ENCODE peak calls at places on chromosomes 11 and 22, in nine cellular contexts. A is neuronal stem cell, B is IMR-90, I is lung, C is A549, U is K562, W is neural progenitor cell, N is breast epithelium, K is PC-9. T is an unnamed sample.

GRCh38 chr22:41557401-41558240 is 3.2 kb upstream of the CSDC2 start:
- DNase-seq in A (no peak), B (peak; percentile 94), I (peak; percentile 81), C (no peak), U (peak; percentile 44), W (no peak), N (no peak), K (no peak), T (peak; percentile 73)

GRCh38 chr11:79438631-79439429 is 2.0 kb downstream of the TENM4 start:
- DNase-seq in A (peak; percentile 17), B (peak; percentile 42), I (no peak), C (no peak), U (no peak), W (peak; percentile 63), N (no peak), K (no peak), T (peak; percentile 51)

GRCh38 chr11:61021661-61022212 is 50.3 kb downstream of the CD6 start:
- DNase-seq in A (no peak), B (no peak), I (no peak), C (no peak), U (no peak), W (peak; percentile 54), N (peak; percentile 69), K (peak; percentile 88), T (no peak)

GRCh38 chr11:68441466-68442230 is 18.9 kb upstream of the PPP6R3 start:
- DNase-seq in A (no peak), B (peak; percentile 45), I (no peak), C (no peak), U (no peak), W (peak; percentile 40), N (no peak), K (no peak), T (no peak)

GRCh38 chr22:41030891-41031290 is 61.5 kb upstream of the EP300 start:
- DNase-seq in A (no peak), B (peak; percentile 63), I (no peak), C (no peak), U (no peak), W (no peak), N (no peak), K (no peak), T (peak; percentile 75)

GRCh38 chr11:93984205-93984586 is 37.0 kb upstream of the HEPHL1 start:
- DNase-seq in A (no peak), B (peak; percentile 2), I (no peak), C (no peak), U (no peak), W (no peak), N (no peak), K (no peak), T (no peak)

GRCh38 chr22:24867327-24868022 is 61.5 kb downstream of the SGSM1 start:
- DNase-seq in A (no peak), B (no peak), I (no peak), C (no peak), U (no peak), W (no peak), N (no peak), K (no peak), T (no peak)

GRCh38 chr11:120170741-120171261 is 32.9 kb upstream of the TRIM29 start:
- DNase-seq in A (no peak), B (no peak), I (no peak), C (no peak), U (peak; percentile 4), W (no peak), N (no peak), K (no peak), T (no peak)

GRCh38 chr11:63917685-63918523 is 940 bp upstream of the RCOR2 start:
- DNase-seq in A (peak; percentile 82), B (no peak), I (no peak), C (peak; percentile 62), U (peak; percentile 82), W (peak; percentile 95), N (no peak), K (peak; percentile 59), T (no peak)

GRCh38 chr11:68264741-68265540 is 6.8 kb downstream of the C11orf24 start:
- DNase-seq in A (no peak), B (no peak), I (no peak), C (no peak), U (no peak), W (no peak), N (no peak), K (no peak), T (no peak)

GRCh38 chr11:79321282-79321681 is 119.5 kb downstream of the TENM4 start:
- DNase-seq in A (no peak), B (peak; percentile 81), I (no peak), C (no peak), U (no peak), W (no peak), N (no peak), K (no peak), T (no peak)

GRCh38 chr11:12259956-12260355 is 117.4 kb upstream of the PARVA start:
- DNase-seq in A (no peak), B (no peak), I (no peak), C (no peak), U (no peak), W (no peak), N (no peak), K (no peak), T (no peak)

GRCh38 chr11:45028921-45029680 is 78.4 kb upstream of the TP53I11 start:
- DNase-seq in A (no peak), B (no peak), I (no peak), C (no peak), U (no peak), W (no peak), N (no peak), K (no peak), T (no peak)

GRCh38 chr11:14644396-14645246 is 1.0 kb downstream of the PDE3B start:
- DNase-seq in A (peak; percentile 43), B (no peak), I (no peak), C (peak; percentile 28), U (peak; percentile 11), W (peak; percentile 65), N (no peak), K (no peak), T (peak; percentile 16)

GRCh38 chr11:119828011-119828410 is 99.0 kb upstream of the NECTIN1 start:
- DNase-seq in A (no peak), B (no peak), I (no peak), C (no peak), U (no peak), W (no peak), N (no peak), K (no peak), T (no peak)

GRCh38 chr11:132022718-132023117 is 652.3 kb downstream of the NTM start:
- DNase-seq in A (no peak), B (peak; percentile 81), I (no peak), C (no peak), U (no peak), W (no peak), N (no peak), K (no peak), T (no peak)

DNA sequence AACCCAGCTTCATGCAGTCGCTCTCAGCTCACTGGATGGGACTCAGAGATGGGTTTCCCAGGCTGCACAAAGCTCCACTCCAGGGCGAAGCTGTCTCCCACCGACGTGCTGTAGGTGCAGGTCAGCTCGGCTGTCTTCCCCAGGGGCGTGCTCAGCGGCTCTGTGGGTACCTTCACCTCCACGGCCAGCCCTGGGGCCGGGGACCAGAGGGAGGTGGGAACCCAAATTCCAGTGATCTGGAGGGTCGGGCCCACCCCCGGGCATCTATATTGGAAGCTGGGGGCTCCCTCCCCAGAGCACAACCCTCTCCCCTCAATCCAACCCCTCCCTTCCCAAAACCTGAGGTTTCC is 689 bp downstream of the VSIG2 start:
- DNase-seq in A (no peak), B (no peak), I (no peak), C (no peak), U (no peak), W (no peak), N (no peak), K (no peak), T (no peak)
- H3K4me3 ChIP-seq in A (no peak overlapping the region), B (no peak overlapping the region), I (no peak overlapping the region), C (no peak overlapping the region), U (no peak overlapping the region), W (no peak overlapping the region), N (peak overlapping the region; percentile 48), K (peak overlapping the region; percentile 62), T (no peak overlapping the region)

GRCh38 chr22:39244073-39244495 is 698 bp downstream of the PDGFB start:
- DNase-seq in A (no peak), B (no peak), I (no peak), C (no peak), U (no peak), W (peak; percentile 59), N (no peak), K (peak; percentile 42), T (peak; percentile 43)
- H3K4me1 ChIP-seq in A (peaks cover 37% of the 10 kb centered on the region), B (peaks cover 5% of the 10 kb centered on the region), I (peaks cover 5% of the 10 kb centered on the region), C (peaks cover 39% of the 10 kb centered on the region), U (peaks cover 22% of the 10 kb centered on the region), W (peaks cover 24% of the 10 kb centered on the region), N (peaks cover 13% of the 10 kb centered on the region), K (peaks cover 33% of the 10 kb centered on the region), T (peaks cover 35% of the 10 kb centered on the region)

DNA sequence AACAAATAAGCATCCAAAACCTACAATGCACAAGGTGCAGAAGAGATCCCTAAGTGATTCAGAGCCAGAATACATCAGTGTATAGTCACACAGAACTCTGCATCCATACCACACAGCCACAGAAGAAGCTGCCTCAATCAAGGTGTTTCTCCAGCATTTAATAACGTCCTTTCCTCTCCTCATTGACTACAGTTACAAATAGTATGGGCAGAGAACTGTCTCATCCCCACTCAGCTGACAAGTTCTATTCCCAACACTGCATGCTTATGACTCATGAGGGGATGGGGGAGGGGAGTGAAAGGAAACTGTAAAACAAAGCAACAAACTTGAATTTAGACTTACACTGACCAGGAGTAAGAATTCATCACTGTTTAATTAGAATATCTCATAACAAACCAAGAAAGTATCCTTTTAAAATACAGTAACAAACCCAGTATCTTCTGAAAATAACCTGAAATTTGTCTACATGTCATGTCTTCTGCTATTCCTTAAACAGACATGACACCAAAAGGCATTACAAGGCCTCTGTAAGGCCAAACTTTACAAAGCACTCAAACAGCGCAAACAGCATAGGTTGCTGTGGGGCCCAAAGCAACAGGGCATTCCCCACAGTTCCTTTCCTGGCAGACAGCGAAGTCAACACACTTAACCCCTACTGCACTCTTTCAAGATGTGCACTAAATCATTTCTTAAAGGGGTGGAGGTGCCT is 29.3 kb downstream of the CELF1 start:
- DNase-seq in A (no peak), B (peak; percentile 87), I (no peak), C (peak; percentile 67), U (peak; percentile 75), W (no peak), N (no peak), K (peak; percentile 31), T (peak; percentile 84)
- H3K4me3 ChIP-seq in A (no peak overlapping the region), B (no peak overlapping the region), I (no peak overlapping the region), C (no peak overlapping the region), U (no peak overlapping the region), W (no peak overlapping the region), N (no peak overlapping the region), K (no peak overlapping the region), T (no peak overlapping the region)

GRCh38 chr22:23245045-23245798 is 64.9 kb downstream of the BCR start:
- DNase-seq in A (no peak), B (peak; percentile 55), I (no peak), C (no peak), U (peak; percentile 55), W (no peak), N (no peak), K (peak; percentile 68), T (peak; percentile 54)
- H3K4me1 ChIP-seq in A (peaks cover 38% of the 10 kb centered on the region), B (peaks cover 23% of the 10 kb centered on the region), I (no peaks in the 10 kb centered on the region), C (no peaks in the 10 kb centered on the region), U (peaks cover 41% of the 10 kb centered on the region), W (peaks cover 64% of the 10 kb centered on the region), N (no peaks in the 10 kb centered on the region), K (peaks cover 25% of the 10 kb centered on the region), T (peaks cover 13% of the 10 kb centered on the region)

DNA sequence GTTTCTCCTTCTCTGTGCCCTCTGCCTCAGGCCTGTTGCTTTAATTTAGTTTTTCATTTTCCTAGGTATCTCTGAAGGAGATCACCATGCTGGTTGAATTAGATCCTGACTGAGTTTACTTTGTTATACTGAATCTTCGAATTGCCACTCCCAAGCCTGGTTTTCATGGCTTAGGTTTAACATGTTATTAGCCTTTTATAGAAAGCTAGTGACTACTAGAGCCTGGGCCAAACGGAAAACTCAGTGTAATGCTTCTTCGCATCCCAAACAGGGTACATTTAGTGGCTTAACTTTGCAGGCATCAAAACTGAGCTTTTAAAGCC is 3.6 kb downstream of the CRKL start:
- DNase-seq in A (no peak), B (no peak), I (no peak), C (no peak), U (no peak), W (no peak), N (no peak), K (no peak), T (no peak)
- H3K4me3 ChIP-seq in A (no peak overlapping the region), B (peak overlapping the region; percentile 11), I (no peak overlapping the region), C (peak overlapping the region; percentile 89), U (peak overlapping the region; percentile 67), W (peak overlapping the region; percentile 98), N (peak overlapping the region; percentile 68), K (peak overlapping the region; percentile 93), T (peak overlapping the region; percentile 98)